ENCODE peak calls at places on chromosome 10, in six cellular contexts. R is Peyer's patch; W is tibial artery; Y is RWPE2; B is body of pancreas; H is effector memory CD4-positive, alpha-beta T cell. V is an unnamed sample.

GRCh38 chr10:88791924-88792323 is 10.6 kb upstream of the LIPM start:
- DNase-seq in H (no peak), R (peak; percentile 48), W (no peak), Y (no peak), B (peak; percentile 13), V (no peak)

GRCh38 chr10:22158426-22158825 is 59.4 kb downstream of the EBLN1 start:
- DNase-seq in B (no peak), R (no peak), H (no peak), Y (no peak), W (no peak), V (no peak)

GRCh38 chr10:118694848-118695247 is 59.9 kb downstream of the CACUL1 start:
- DNase-seq in R (no peak), Y (no peak), H (no peak), B (no peak), W (no peak), V (no peak)

GRCh38 chr10:129898701-129899563 is 65.1 kb downstream of the EBF3 start:
- DNase-seq in W (no peak), R (peak; percentile 28), B (no peak), H (no peak), Y (no peak), V (no peak)

GRCh38 chr10:78515037-78515872 is 481.6 kb downstream of the RPS24 start:
- DNase-seq in H (no peak), R (no peak), Y (no peak), W (peak; percentile 39), B (no peak), V (no peak)

GRCh38 chr10:66877359-66877758 is 48.5 kb upstream of the LRRTM3 start:
- DNase-seq in B (no peak), R (no peak), W (no peak), Y (no peak), H (no peak), V (no peak)

GRCh38 chr10:49526624-49527023 is 12.3 kb downstream of the ERCC6 start:
- DNase-seq in W (no peak), H (no peak), R (no peak), Y (no peak), B (no peak), V (no peak)

GRCh38 chr10:43863859-43864591 is 215.3 kb upstream of the ZNF32 start:
- DNase-seq in W (peak; percentile 73), B (no peak), H (no peak), R (peak; percentile 76), Y (no peak), V (no peak)

GRCh38 chr10:69847458-69847857 is 45.8 kb downstream of the COL13A1 start:
- DNase-seq in R (no peak), H (no peak), Y (no peak), W (no peak), B (no peak), V (no peak)

GRCh38 chr10:21340341-21340740 is 185.1 kb downstream of the SKIDA1 start:
- DNase-seq in H (no peak), R (no peak), W (no peak), Y (no peak), B (no peak), V (no peak)

GRCh38 chr10:119023553-119023868 is 6.0 kb upstream of the NANOS1 start:
- DNase-seq in W (no peak), Y (no peak), R (no peak), H (no peak), B (no peak), V (no peak)

DNA sequence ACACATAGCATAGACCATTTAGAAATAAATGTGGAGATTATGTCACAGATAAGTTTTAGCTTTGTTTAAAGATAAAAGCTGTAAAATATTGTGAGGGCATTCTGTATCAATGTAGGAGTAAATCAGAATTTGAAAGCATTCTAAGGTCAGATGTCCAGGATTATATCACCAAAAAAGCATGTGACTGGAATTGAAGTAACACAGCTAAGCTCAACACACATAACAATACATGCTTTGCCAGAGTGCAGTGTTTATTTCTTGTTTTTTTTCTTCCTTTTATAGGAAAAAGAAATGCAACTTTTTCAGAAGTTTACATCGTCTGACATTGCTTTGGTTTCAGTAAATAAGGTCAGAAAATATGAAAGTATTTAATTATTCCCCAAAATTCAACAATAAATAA is 183.4 kb downstream of the HTR7 start:
- DNase-seq in Y (no peak), H (no peak), W (no peak), B (no peak), R (no peak), V (no peak)
- H3K27ac ChIP-seq in Y (peak overlapping the region; percentile 54), H (no peak overlapping the region), W (no peak overlapping the region), B (no peak overlapping the region), R (no peak overlapping the region), V (peak overlapping the region; percentile 27)

GRCh38 chr10:87752571-87752970 is 65.5 kb downstream of the ATAD1 start:
- DNase-seq in B (no peak), H (no peak), R (no peak), W (no peak), Y (no peak), V (no peak)
- H3K36me3 ChIP-seq in B (peaks cover 1% of the 10 kb centered on the region), H (peaks cover 15% of the 10 kb centered on the region), R (peaks cover 32% of the 10 kb centered on the region), W (peaks cover 21% of the 10 kb centered on the region), Y (peaks cover 50% of the 10 kb centered on the region), V (no peaks in the 10 kb centered on the region)

DNA sequence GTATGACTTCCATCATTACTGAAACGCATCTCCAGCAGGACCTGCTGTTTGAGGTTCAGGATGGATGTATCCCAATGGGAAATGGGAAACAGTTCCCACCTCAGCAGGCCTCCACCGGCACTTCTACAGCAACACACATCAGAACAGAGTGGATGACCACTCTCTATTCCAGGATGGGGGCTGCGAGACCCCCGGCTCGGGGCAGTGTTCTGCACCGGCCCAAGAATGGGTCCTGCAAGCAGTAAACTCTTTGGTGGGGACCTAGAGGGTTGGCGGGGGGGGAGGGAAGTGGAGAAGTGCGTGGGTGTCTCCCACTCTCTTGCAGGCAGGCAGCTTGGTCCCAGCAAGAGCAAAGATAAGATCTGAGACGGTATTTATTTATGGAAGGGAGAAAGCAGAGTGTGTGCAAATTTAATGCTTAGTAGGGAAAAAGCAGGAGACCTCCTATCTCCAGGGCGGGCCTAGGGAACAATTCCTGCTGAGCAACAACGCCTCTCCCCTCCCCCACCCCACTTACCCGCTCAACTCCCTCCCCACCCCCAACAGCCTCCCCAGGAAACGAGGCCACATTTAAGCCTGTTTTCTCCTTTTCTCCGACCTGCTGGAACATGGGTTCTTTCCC is 4.0 kb downstream of the SFMBT2 start:
- DNase-seq in Y (no peak), W (no peak), R (no peak), B (no peak), H (no peak), V (no peak)
- H3K27ac ChIP-seq in Y (no peak overlapping the region), W (peak overlapping the region; percentile 42), R (no peak overlapping the region), B (no peak overlapping the region), H (no peak overlapping the region), V (no peak overlapping the region)

DNA sequence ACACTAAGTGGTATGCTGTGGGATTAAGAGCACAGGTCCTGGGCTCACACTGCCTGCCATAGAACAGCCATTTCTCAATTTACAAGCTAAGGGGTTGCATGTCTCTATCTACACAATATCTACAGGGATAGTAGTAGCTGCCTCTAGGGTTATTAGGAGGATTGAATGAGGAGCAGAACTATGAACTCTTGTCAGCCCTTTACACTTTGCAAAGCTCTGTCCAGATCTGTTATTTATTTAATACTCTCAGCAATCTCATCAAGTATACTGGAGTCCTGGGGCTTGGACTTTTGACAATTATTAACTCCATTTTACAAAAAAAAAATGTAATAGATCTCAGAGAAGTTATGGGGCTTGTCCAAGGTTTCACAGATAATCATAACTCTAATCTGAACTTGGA is 6.8 kb downstream of the OPALIN start:
- DNase-seq in R (no peak), W (no peak), H (no peak), Y (no peak), B (no peak), V (no peak)
- H3K36me3 ChIP-seq in R (no peaks in the 10 kb centered on the region), W (no peaks in the 10 kb centered on the region), H (no peaks in the 10 kb centered on the region), Y (no peaks in the 10 kb centered on the region), B (no peaks in the 10 kb centered on the region), V (no peaks in the 10 kb centered on the region)

GRCh38 chr10:34335960-34336359 is 479.1 kb downstream of the PARD3 start:
- DNase-seq in H (no peak), Y (no peak), W (no peak), B (no peak), R (no peak), V (no peak)
- H3K27ac ChIP-seq in H (no peak overlapping the region), Y (no peak overlapping the region), W (no peak overlapping the region), B (no peak overlapping the region), R (no peak overlapping the region), V (no peak overlapping the region)

DNA sequence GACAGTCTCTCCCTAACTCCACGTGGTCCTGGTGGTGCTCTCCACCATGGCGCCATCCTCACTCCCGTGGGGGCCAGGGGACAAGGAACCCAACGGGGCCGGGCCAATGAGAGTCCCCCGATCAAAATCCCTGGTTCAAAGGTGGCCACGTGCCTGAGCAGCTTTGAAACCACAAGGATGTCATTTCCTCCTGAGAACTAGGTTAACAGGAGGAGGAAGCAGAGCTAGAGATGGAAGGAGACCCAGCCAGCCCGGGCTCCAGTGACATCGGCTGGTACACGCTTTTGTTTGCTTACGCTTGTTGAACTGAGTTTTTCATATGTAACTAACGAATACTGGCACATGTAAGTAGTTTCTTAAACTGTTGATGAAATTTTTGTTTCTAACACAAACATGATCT is 61.7 kb downstream of the PRPF18 start:
- DNase-seq in B (no peak), W (no peak), R (no peak), Y (no peak), H (no peak), V (no peak)
- H3K36me3 ChIP-seq in B (peaks cover 17% of the 10 kb centered on the region), W (peaks cover 56% of the 10 kb centered on the region), R (peaks cover 45% of the 10 kb centered on the region), Y (peaks cover 30% of the 10 kb centered on the region), H (peaks cover 6% of the 10 kb centered on the region), V (peaks cover 45% of the 10 kb centered on the region)

DNA sequence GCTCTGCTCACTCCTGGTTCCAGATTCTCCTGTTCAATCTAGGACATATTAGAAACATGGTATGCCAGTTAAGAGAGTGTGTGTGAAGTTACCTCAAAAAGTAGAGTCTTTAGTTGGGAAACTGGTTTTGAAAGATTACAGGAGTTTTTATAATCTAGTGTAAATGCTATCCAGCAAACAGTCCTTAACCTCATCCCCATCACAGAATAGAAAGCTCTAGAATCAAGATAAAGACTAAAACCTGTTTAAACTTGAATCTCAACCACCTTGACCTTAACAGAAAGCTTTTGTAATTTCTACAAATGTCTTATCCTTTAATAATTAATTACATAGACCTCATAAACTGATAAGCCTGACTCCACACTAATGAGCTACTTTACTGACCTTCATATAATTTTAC is 1288.7 kb upstream of the SORCS1 start:
- DNase-seq in B (no peak), H (no peak), Y (no peak), R (no peak), W (no peak), V (no peak)
- H3K27ac ChIP-seq in B (no peak overlapping the region), H (no peak overlapping the region), Y (no peak overlapping the region), R (no peak overlapping the region), W (no peak overlapping the region), V (no peak overlapping the region)